ENCODE peak calls at places on chromosomes 16 and 17, in six cellular contexts. H, G, N, J, P and I are unnamed samples.

GRCh38 chr17:30550512-30551273 is 73.5 kb downstream of the GOSR1 start:
- DNase-seq in H (peak; percentile 49), G (no peak), N (no peak), J (peak; percentile 22), P (no peak), I (no peak)

GRCh38 chr17:40935624-40936023 is 1.8 kb downstream of the KRT23 start:
- DNase-seq in H (no peak), G (no peak), N (no peak), J (no peak), P (no peak), I (no peak)

GRCh38 chr16:88767546-88767945 is 17.5 kb downstream of the PIEZO1 start:
- DNase-seq in H (no peak), G (no peak), N (no peak), J (no peak), P (no peak), I (no peak)

GRCh38 chr17:676060-676745 is 38.4 kb downstream of the VPS53 start:
- DNase-seq in H (peak; percentile 20), G (no peak), N (no peak), J (no peak), P (no peak), I (peak; percentile 41)

GRCh38 chr17:2940352-2940751 is 123.1 kb downstream of the OR1D5 start:
- DNase-seq in H (peak; percentile 63), G (no peak), N (peak; percentile 63), J (no peak), P (no peak), I (no peak)

GRCh38 chr17:40633871-40634270 is 13.7 kb downstream of the SMARCE1 start:
- DNase-seq in H (no peak), G (no peak), N (no peak), J (no peak), P (no peak), I (no peak)

GRCh38 chr16:74570412-74571301 is 36.3 kb downstream of the GLG1 start:
- DNase-seq in H (no peak), G (no peak), N (no peak), J (no peak), P (no peak), I (no peak)

GRCh38 chr17:17911003-17911613 is 61.1 kb downstream of the TOM1L2 start:
- DNase-seq in H (no peak), G (no peak), N (no peak), J (no peak), P (peak; percentile 51), I (no peak)

GRCh38 chr17:47636273-47637030 is 13.3 kb upstream of the KPNB1 start:
- DNase-seq in H (no peak), G (no peak), N (no peak), J (no peak), P (no peak), I (no peak)

GRCh38 chr16:17275076-17275732 is 195.6 kb downstream of the XYLT1 start:
- DNase-seq in H (no peak), G (peak; percentile 79), N (no peak), J (peak; percentile 7), P (no peak), I (no peak)

GRCh38 chr17:16328997-16329396 is 24.3 kb downstream of the CENPV start:
- DNase-seq in H (peak; percentile 3), G (no peak), N (no peak), J (peak; percentile 8), P (no peak), I (no peak)

GRCh38 chr16:27232061-27232841 is 28.9 kb downstream of the KDM8 start:
- DNase-seq in H (no peak), G (peak; percentile 88), N (no peak), J (no peak), P (no peak), I (no peak)

GRCh38 chr17:68248886-68249872 is 1.3 kb downstream of the AMZ2 start:
- DNase-seq in H (no peak), G (no peak), N (no peak), J (no peak), P (no peak), I (no peak)
- H3K4me3 ChIP-seq in H (peak overlapping the region; percentile 89), G (no peak overlapping the region), N (peak overlapping the region; percentile 90), J (peak overlapping the region; percentile 85), P (peak overlapping the region; percentile 88), I (peak overlapping the region; percentile 71)

DNA sequence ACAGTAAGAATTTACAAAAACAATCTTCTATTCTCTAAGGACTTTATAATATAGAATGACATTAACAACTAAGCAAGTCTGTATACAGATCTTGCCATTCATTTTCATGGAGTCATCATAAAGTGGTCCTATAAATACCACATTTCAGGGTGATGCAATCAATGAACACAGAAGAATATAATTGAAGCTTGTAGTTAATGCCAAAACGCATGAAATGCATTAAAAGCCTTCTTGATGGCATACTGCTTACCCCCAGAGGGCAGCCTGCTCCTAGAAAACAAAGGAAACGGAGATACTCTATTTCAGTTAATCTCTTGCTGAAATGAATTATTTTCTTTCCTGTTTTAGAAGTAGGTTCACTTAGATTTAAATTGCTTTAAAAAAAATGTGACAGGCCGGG is 45.2 kb upstream of the STAC2 start:
- DNase-seq in H (peak; percentile 80), G (no peak), N (no peak), J (peak; percentile 13), P (no peak), I (peak; percentile 11)
- TF ChIP-seq CTCF in H (peak; percentile 63), G (no peak), N (no peak), J (no peak), P (peak; percentile 30), I (peak; percentile 37)

GRCh38 chr16:85170066-85171003 is 58.1 kb upstream of the CIBAR2 start:
- DNase-seq in H (no peak), G (no peak), N (peak; percentile 82), J (no peak), P (no peak), I (no peak)
- H3K4me3 ChIP-seq in H (peak overlapping the region; percentile 34), G (peak overlapping the region; percentile 36), N (peak overlapping the region; percentile 54), J (peak overlapping the region; percentile 33), P (peak overlapping the region; percentile 50), I (peak overlapping the region; percentile 41)

GRCh38 chr17:61000911-61001310 is 323.3 kb downstream of the BCAS3 start:
- DNase-seq in H (peak; percentile 64), G (no peak), N (no peak), J (no peak), P (no peak), I (peak; percentile 2)
- TF ChIP-seq CTCF in H (peak; percentile 48), G (no peak), N (no peak), J (no peak), P (peak; percentile 33), I (peak; percentile 39)

GRCh38 chr16:70418993-70419318 is 19.9 kb downstream of the ST3GAL2 start:
- DNase-seq in H (no peak), G (no peak), N (no peak), J (no peak), P (no peak), I (no peak)
- H3K4me3 ChIP-seq in H (no peak overlapping the region), G (no peak overlapping the region), N (no peak overlapping the region), J (no peak overlapping the region), P (no peak overlapping the region), I (no peak overlapping the region)

DNA sequence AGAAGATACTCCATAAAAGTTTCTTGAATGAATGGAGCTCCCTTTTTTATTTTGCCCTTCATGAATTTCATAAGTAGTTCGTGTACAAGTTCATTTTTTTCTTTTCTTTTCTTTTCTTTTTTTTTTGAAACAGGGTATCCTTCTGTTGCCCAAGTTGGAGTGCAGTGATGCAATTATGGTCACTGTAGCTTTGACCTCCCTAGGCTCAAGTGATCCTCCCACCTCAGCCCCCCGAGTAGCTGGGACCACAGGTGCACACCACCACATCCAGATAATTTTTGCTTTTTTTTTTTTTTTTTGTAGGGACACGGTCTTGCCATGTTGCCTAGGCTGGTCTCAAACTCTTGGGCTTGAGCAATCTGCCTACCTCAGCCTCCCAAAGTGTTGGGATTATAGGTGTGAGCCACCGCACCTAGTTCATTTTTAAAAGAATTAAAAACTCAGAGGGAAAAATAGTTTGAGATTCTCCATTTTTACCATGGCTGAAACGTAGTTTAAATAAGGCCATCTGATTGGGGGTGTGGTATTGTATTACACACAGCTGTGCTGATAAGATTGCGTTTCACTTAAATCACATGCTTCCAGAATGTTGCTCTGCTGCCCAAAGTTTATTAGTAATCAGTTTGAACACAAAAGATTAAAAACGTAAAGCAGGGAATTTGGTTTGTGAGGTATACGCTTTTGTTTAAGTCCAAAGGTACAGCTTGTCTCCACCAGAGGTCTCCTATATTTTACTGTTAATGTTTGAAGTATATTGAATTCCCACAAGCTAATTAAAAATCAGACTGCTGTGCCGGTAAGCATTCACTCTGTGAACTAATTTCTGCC is 154.1 kb downstream of the SOCS1 start:
- DNase-seq in H (peak; percentile 87), G (peak; percentile 10), N (no peak), J (peak; percentile 34), P (no peak), I (no peak)
- TF ChIP-seq CTCF in H (peak; percentile 35), G (no peak), N (no peak), J (no peak), P (no peak), I (peak; percentile 12)

DNA sequence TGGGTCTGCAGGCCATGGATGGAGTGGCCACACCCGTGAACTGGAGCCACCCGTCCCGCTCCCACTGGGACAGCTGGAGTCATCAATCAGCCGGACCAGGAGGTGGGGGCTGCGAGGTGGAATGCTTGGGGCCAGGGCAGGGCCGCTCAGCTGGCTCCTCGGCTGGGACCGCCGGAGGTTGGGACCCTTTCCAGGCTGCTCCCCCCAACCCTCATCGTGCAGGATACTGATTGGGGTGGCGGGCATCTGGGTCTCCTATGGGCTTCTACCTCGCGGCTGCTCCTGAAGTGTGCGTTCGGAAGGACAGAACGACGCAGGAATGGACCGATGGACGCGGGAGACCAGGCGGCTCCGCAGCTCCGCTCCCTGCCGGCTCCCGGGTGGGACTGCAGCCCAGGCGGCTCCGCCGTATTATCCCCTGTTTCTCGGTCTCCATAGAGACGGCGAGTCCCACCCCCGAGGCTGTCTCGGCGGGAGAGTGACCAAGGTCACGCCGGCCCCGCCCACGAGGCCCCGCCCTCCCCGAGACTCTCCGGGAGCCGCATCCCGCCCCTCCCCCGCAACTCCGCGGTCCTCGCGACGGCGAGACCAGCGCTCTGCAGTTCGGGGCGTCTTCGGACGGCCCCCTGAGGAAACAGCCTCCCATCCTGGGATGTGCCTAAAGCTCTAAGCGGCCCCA is at the start of gene TPPP3:
- DNase-seq in H (peak; percentile 83), G (peak; percentile 94), N (peak; percentile 97), J (peak; percentile 37), P (peak; percentile 90), I (no peak)
- H3K4me3 ChIP-seq in H (peak within 1 kb of the TSS; percentile 12), G (peak within 1 kb of the TSS; percentile 18), N (peak within 1 kb of the TSS; percentile 51), J (peak within 1 kb of the TSS; percentile 4), P (peak within 1 kb of the TSS; percentile 42), I (peak within 1 kb of the TSS; percentile 29)